ENCODE peak calls at places on chromosomes 16 and 17, in four cellular contexts. G is HuH-7.5, E is prostate gland, Z is NCI-H2029. F is an unnamed sample.
A peak's percentile ranks its signal among the peaks of the same experiment; 100 is the strongest.

GRCh38 chr17:79945591-79946255 is 89.9 kb downstream of the TBC1D16 start:
- DNase-seq in E (no peak), Z (no peak), G (no peak), F (no peak)

GRCh38 chr17:45702666-45703266 is 81.4 kb upstream of the CRHR1 start:
- DNase-seq in Z (no peak), E (no peak), G (no peak), F (no peak)

GRCh38 chr16:8736123-8736680 is 61.2 kb downstream of the TMEM186 start:
- DNase-seq in E (no peak), G (no peak), Z (no peak), F (peak; percentile 21)

GRCh38 chr17:44375196-44376017 is 11.8 kb upstream of the FAM171A2 start:
- DNase-seq in G (no peak), Z (no peak), E (no peak), F (no peak)

GRCh38 chr17:64732336-64733006 is 70.4 kb upstream of the SMURF2 start:
- DNase-seq in E (no peak), G (no peak), Z (no peak), F (no peak)

GRCh38 chr16:81573533-81573932 is 128.9 kb downstream of the CMIP start:
- DNase-seq in G (no peak), Z (no peak), E (no peak), F (no peak)

GRCh38 chr16:12763517-12763916 is 40.2 kb downstream of the CPPED1 start:
- DNase-seq in E (no peak), Z (no peak), G (no peak), F (no peak)

GRCh38 chr17:17702821-17703607 is 21.8 kb downstream of the RAI1 start:
- DNase-seq in Z (no peak), G (peak; percentile 75), E (no peak), F (no peak)

GRCh38 chr16:11312718-11313492 is 31.8 kb upstream of the PRM1 start:
- DNase-seq in E (no peak), Z (peak; percentile 68), G (peak; percentile 44), F (no peak)

GRCh38 chr16:4385789-4386451 is 14.3 kb downstream of the VASN start:
- DNase-seq in Z (no peak), G (no peak), E (no peak), F (no peak)

GRCh38 chr16:8063151-8063550 is 527.2 kb downstream of the TMEM114 start:
- DNase-seq in Z (no peak), E (no peak), G (no peak), F (no peak)

GRCh38 chr16:52320930-52321439 is 226.0 kb downstream of the TOX3 start:
- DNase-seq in G (no peak), Z (no peak), E (no peak), F (no peak)

GRCh38 chr16:86858501-86858900 is 280.2 kb downstream of the FOXL1 start:
- DNase-seq in E (no peak), Z (no peak), G (no peak), F (no peak)

GRCh38 chr17:5131146-5131715 is 15.4 kb downstream of the USP6 start:
- DNase-seq in Z (no peak), E (no peak), G (no peak), F (no peak)

GRCh38 chr17:56548661-56549060 is 44.8 kb upstream of the NOG start:
- DNase-seq in E (no peak), G (no peak), Z (no peak), F (no peak)

GRCh38 chr16:66741131-66741900 is 10.1 kb downstream of the DYNC1LI2 start:
- DNase-seq in Z (peak; percentile 70), G (no peak), E (peak; percentile 91), F (no peak)

GRCh38 chr17:76791053-76791980 is 53.4 kb downstream of the MFSD11 start:
- DNase-seq in Z (no peak), G (no peak), E (no peak), F (peak; percentile 59)

GRCh38 chr16:4342866-4343744 is 8.0 kb downstream of the PAM16 start:
- DNase-seq in Z (no peak), G (no peak), E (no peak), F (peak; percentile 65)

GRCh38 chr17:2040942-2041560 is 771 bp upstream of the OVCA2 start:
- DNase-seq in E (no peak), G (no peak), Z (no peak), F (peak; percentile 79)

GRCh38 chr17:17730250-17730935 is 49.1 kb downstream of the RAI1 start:
- DNase-seq in Z (no peak), G (no peak), E (no peak), F (no peak)

GRCh38 chr16:4769306-4769638 is 2.3 kb upstream of the ZNF500 start:
- DNase-seq in Z (no peak), E (no peak), G (no peak), F (no peak)

GRCh38 chr17:4182043-4182442 is 39.0 kb downstream of the CYB5D2 start:
- DNase-seq in G (no peak), E (no peak), Z (no peak), F (no peak)

F was measured in spleen.